ENCODE peak calls at places on chromosomes 2 and 18, in four cellular contexts. One of them, this sample, is unnamed.

GRCh38 chr2:47751856-47752414 is 31.0 kb upstream of the MSH6 start:
- DNase-seq in A549: no peak
- DNase-seq in IMR-90: no peak
- DNase-seq in K562: no peak
- DNase-seq in this sample: no peak

GRCh38 chr2:112884869-112885502 is 26.0 kb upstream of the IL37 start:
- DNase-seq in IMR-90: no peak
- DNase-seq in K562: peak
- DNase-seq in A549: peak
- DNase-seq in this sample: peak

GRCh38 chr2:215870986-215871385 is 142.4 kb downstream of the MREG start:
- DNase-seq in A549: peak
- DNase-seq in K562: peak
- DNase-seq in IMR-90: no peak
- DNase-seq in this sample: no peak

GRCh38 chr2:207823865-207824264 is 54.2 kb upstream of the FZD5 start:
- DNase-seq in A549: no peak
- DNase-seq in K562: no peak
- DNase-seq in IMR-90: no peak
- DNase-seq in this sample: no peak

GRCh38 chr2:20457027-20457426 is 10.2 kb downstream of the RHOB start:
- DNase-seq in A549: no peak
- DNase-seq in K562: no peak
- DNase-seq in IMR-90: peak
- DNase-seq in this sample: no peak

GRCh38 chr18:50203801-50204604 is 9.1 kb upstream of the MYO5B start:
- DNase-seq in IMR-90: peak
- DNase-seq in A549: peak
- DNase-seq in K562: peak
- DNase-seq in this sample: no peak

GRCh38 chr2:237122214-237122666 is 36.6 kb downstream of the COPS8 start:
- DNase-seq in K562: peak
- DNase-seq in IMR-90: peak
- DNase-seq in A549: peak
- DNase-seq in this sample: no peak

GRCh38 chr2:48560546-48561209 is 30.7 kb downstream of the STON1 start:
- DNase-seq in A549: no peak
- DNase-seq in K562: no peak
- DNase-seq in IMR-90: no peak
- DNase-seq in this sample: no peak

GRCh38 chr2:216680951-216681629 is 14.3 kb downstream of the IGFBP5 start:
- DNase-seq in K562: no peak
- DNase-seq in A549: no peak
- DNase-seq in IMR-90: peak
- DNase-seq in this sample: no peak

GRCh38 chr2:37389984-37390765 is 45.7 kb downstream of the QPCT start:
- DNase-seq in A549: peak
- DNase-seq in K562: peak
- DNase-seq in IMR-90: peak
- DNase-seq in this sample: peak

GRCh38 chr2:20223345-20224190 is 1.4 kb downstream of the SDC1 start:
- DNase-seq in K562: peak
- DNase-seq in A549: peak
- DNase-seq in IMR-90: peak
- DNase-seq in this sample: no peak

GRCh38 chr2:203149194-203149593 is 89.6 kb upstream of the CYP20A1 start:
- DNase-seq in IMR-90: no peak
- DNase-seq in K562: no peak
- DNase-seq in A549: no peak
- DNase-seq in this sample: no peak

GRCh38 chr18:51337406-51337805 is 139.9 kb upstream of the MEX3C start:
- DNase-seq in K562: no peak
- DNase-seq in IMR-90: no peak
- DNase-seq in A549: no peak
- DNase-seq in this sample: no peak

GRCh38 chr2:85390941-85391669 is 19.1 kb downstream of the CAPG start:
- DNase-seq in IMR-90: peak
- DNase-seq in A549: peak
- DNase-seq in K562: peak
- DNase-seq in this sample: no peak

GRCh38 chr2:217120429-217120828 is 260.6 kb upstream of the TNP1 start:
- DNase-seq in IMR-90: no peak
- DNase-seq in A549: no peak
- DNase-seq in K562: no peak
- DNase-seq in this sample: no peak

GRCh38 chr2:239731422-239731821 is 293.7 kb downstream of the NDUFA10 start:
- DNase-seq in K562: no peak
- DNase-seq in IMR-90: no peak
- DNase-seq in A549: no peak
- DNase-seq in this sample: no peak

GRCh38 chr2:211877061-211877460 is 661.5 kb downstream of the ERBB4 start:
- DNase-seq in K562: no peak
- DNase-seq in IMR-90: peak
- DNase-seq in A549: no peak
- DNase-seq in this sample: no peak

GRCh38 chr2:42232024-42232423 is 62.9 kb downstream of the EML4 start:
- DNase-seq in A549: no peak
- DNase-seq in IMR-90: no peak
- DNase-seq in K562: no peak
- DNase-seq in this sample: no peak

GRCh38 chr2:1743396-1744150 is 742 bp downstream of the PXDN start:
- DNase-seq in IMR-90: peak
- DNase-seq in A549: no peak
- DNase-seq in K562: no peak
- DNase-seq in this sample: no peak

GRCh38 chr2:28152585-28153284 is 239.9 kb upstream of the FOSL2 start:
- DNase-seq in K562: no peak
- DNase-seq in IMR-90: peak
- DNase-seq in A549: no peak
- DNase-seq in this sample: no peak

GRCh38 chr2:51028829-51029228 is 3.1 kb downstream of the NRXN1 start:
- DNase-seq in IMR-90: peak
- DNase-seq in A549: no peak
- DNase-seq in K562: no peak
- DNase-seq in this sample: no peak

GRCh38 chr18:77911973-77912372 is 662.3 kb downstream of the GALR1 start:
- DNase-seq in K562: no peak
- DNase-seq in IMR-90: no peak
- DNase-seq in A549: no peak
- DNase-seq in this sample: no peak

GRCh38 chr2:85990084-85990483 is 101.3 kb upstream of the ST3GAL5 start:
- DNase-seq in A549: no peak
- DNase-seq in K562: no peak
- DNase-seq in IMR-90: no peak
- DNase-seq in this sample: no peak

GRCh38 chr18:39647627-39648502 is 2082.3 kb upstream of the CELF4 start:
- DNase-seq in IMR-90: peak
- DNase-seq in K562: no peak
- DNase-seq in A549: no peak
- DNase-seq in this sample: no peak

GRCh38 chr2:213152065-213152794 is 818 bp upstream of the IKZF2 start:
- DNase-seq in IMR-90: peak
- DNase-seq in A549: peak
- DNase-seq in K562: peak
- DNase-seq in this sample: no peak

GRCh38 chr2:66173635-66174034 is 261.3 kb upstream of the MEIS1 start:
- DNase-seq in IMR-90: no peak
- DNase-seq in K562: no peak
- DNase-seq in A549: no peak
- DNase-seq in this sample: no peak

GRCh38 chr18:79546781-79547272 is 132.8 kb upstream of the CTDP1 start:
- DNase-seq in K562: no peak
- DNase-seq in IMR-90: no peak
- DNase-seq in A549: no peak
- DNase-seq in this sample: no peak

GRCh38 chr2:106192752-106193490 is 1.2 kb downstream of the UXS1 start:
- DNase-seq in IMR-90: peak
- DNase-seq in K562: no peak
- DNase-seq in A549: peak
- DNase-seq in this sample: peak

GRCh38 chr18:23384778-23385736 is 68.0 kb upstream of the RIOK3 start:
- DNase-seq in IMR-90: no peak
- DNase-seq in A549: no peak
- DNase-seq in K562: no peak
- DNase-seq in this sample: no peak

GRCh38 chr18:34493566-34494358 is 216.3 kb upstream of the DTNA start:
- DNase-seq in A549: no peak
- DNase-seq in IMR-90: no peak
- DNase-seq in K562: no peak
- DNase-seq in this sample: no peak

DNA sequence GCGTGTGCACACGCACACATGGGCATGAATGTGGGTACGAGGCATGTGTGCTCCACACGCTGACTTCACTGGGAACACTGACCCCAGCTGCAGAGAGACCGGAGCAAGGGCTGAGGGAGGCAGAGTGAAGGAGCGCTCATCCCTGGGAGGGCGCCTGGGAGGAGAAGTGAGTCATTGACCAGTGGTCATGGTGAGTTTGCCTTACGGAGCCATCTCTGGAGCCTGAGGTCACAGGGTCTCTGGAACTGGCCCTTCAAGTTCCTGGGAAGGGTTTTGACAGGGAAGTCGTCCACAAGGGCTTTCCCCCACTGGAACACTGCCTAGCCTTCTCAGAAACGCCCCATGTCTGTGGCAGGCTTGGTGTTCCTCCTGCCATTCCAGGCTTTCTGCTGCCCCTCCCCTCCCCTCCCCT is 14.3 kb upstream of the TMEM185B start:
- DNase-seq in K562: peak
- DNase-seq in IMR-90: peak
- DNase-seq in A549: peak
- DNase-seq in this sample: no peak
- TF ChIP-seq ELK1 in K562: no peak
- TF ChIP-seq ELK1 in IMR-90: no peak
- TF ChIP-seq ELK1 in A549: no peak
- TF ChIP-seq ELK1 in this sample: no peak

GRCh38 chr18:10193446-10193845 is 261.0 kb upstream of the APCDD1 start:
- DNase-seq in IMR-90: no peak
- DNase-seq in K562: no peak
- DNase-seq in A549: no peak
- DNase-seq in this sample: no peak

GRCh38 chr18:10194592-10194991 is 259.8 kb upstream of the APCDD1 start:
- DNase-seq in IMR-90: no peak
- DNase-seq in K562: no peak
- DNase-seq in A549: no peak
- DNase-seq in this sample: no peak

GRCh38 chr18:10195529-10195928 is 258.9 kb upstream of the APCDD1 start:
- DNase-seq in IMR-90: no peak
- DNase-seq in K562: no peak
- DNase-seq in A549: no peak
- DNase-seq in this sample: no peak

GRCh38 chr18:10188971-10189810 is 265.2 kb upstream of the APCDD1 start:
- DNase-seq in IMR-90: no peak
- DNase-seq in K562: no peak
- DNase-seq in A549: no peak
- DNase-seq in this sample: no peak

DNA sequence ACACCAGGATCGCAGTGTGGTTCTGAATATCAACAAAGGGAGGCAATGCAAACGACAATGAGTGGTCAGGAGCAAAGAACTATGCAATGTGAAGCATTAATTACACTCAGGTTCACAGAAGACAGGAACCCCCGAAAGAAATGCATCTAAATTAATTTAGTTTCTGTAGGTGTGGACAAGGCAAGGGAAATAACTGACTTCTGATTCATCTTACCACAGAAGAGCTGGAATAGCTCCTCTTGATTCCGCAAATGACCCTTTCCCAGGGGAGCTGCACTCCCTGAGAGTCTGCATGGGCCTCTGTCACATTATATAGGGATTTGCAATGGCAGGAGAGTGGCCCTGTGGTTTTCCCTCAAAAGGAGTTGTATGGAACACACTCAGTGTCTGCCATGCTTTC is 263.9 kb upstream of the APCDD1 start:
- DNase-seq in A549: no peak
- DNase-seq in IMR-90: peak
- DNase-seq in K562: no peak
- DNase-seq in this sample: no peak
- TF ChIP-seq ELK1 in A549: no peak
- TF ChIP-seq ELK1 in IMR-90: no peak
- TF ChIP-seq ELK1 in K562: no peak
- TF ChIP-seq ELK1 in this sample: no peak

GRCh38 chr2:30239308-30240161 is 8.2 kb downstream of the LBH start:
- DNase-seq in IMR-90: peak
- DNase-seq in K562: peak
- DNase-seq in A549: peak
- DNase-seq in this sample: no peak
- TF ChIP-seq ELK1 in IMR-90: no peak
- TF ChIP-seq ELK1 in K562: no peak
- TF ChIP-seq ELK1 in A549: no peak
- TF ChIP-seq ELK1 in this sample: no peak

GRCh38 chr2:181807526-181807925 is 84.0 kb upstream of the ITPRID2 start:
- DNase-seq in A549: no peak
- DNase-seq in IMR-90: no peak
- DNase-seq in K562: no peak
- DNase-seq in this sample: no peak

GRCh38 chr2:181806039-181806392 is 85.5 kb upstream of the ITPRID2 start:
- DNase-seq in A549: no peak
- DNase-seq in IMR-90: no peak
- DNase-seq in K562: no peak
- DNase-seq in this sample: no peak

GRCh38 chr2:181813963-181814565 is 77.5 kb upstream of the ITPRID2 start:
- DNase-seq in IMR-90: peak
- DNase-seq in A549: no peak
- DNase-seq in K562: no peak
- DNase-seq in this sample: no peak

GRCh38 chr2:181812106-181812745 is 79.3 kb upstream of the ITPRID2 start:
- DNase-seq in IMR-90: peak
- DNase-seq in K562: no peak
- DNase-seq in A549: no peak
- DNase-seq in this sample: no peak

DNA sequence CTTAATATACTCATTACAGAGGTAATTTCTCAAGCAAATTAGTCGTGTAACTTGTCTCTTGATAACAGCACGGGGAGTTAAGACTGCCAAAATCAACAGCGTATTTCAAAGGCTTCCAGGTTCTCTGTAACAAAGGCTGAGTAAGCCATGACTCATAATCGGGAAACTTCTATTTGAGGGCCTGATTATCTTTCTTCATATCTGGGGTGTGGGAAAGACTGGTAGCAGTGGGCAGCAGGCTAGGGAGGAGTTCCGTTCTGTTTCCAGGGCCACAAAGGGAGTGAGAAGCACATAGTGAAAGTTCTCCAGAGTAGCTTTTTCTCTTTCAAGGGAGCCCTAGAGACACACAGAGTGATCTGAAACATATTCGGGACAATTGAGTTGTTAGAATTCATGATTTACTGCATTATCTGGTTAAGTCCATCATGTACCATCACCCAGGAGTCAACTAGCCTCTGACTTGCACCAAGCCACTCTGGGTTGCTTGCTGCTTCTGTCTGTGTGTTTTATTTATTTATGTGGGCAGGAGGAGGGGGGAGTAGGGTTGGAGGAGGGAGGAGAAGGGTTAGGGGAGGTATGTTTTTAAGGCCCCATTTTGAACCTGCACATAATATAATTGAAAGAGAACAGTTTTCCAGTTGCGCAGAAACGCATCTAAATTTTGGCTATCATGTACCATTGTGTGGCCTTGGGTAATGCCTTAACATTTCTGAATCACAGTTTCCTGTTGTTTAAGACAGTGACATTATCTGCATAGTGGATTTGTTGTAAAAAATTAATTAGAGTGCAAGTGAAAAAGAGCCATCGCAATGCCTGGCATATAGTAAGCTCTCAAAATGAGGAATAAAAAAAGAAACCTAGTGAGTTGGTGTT is 80.5 kb upstream of the ITPRID2 start:
- DNase-seq in A549: peak
- DNase-seq in IMR-90: peak
- DNase-seq in K562: peak
- DNase-seq in this sample: no peak
- TF ChIP-seq ELK1 in A549: no peak
- TF ChIP-seq ELK1 in IMR-90: no peak
- TF ChIP-seq ELK1 in K562: no peak
- TF ChIP-seq ELK1 in this sample: no peak